ENCODE peak calls at places on chromosome 1, in four cellular contexts. One of them, this sample, is unnamed. For H3K27me3, the result is how much of the 10 kb centered on the place peaks cover.

GRCh38 chr1:47388548-47389238 is 27.4 kb upstream of the FOXE3 start:
- DNase-seq in upper lobe of left lung: no peak
- DNase-seq in ovary: no peak
- DNase-seq in PC-3: peak
- DNase-seq in this sample: no peak

GRCh38 chr1:43653339-43653738 is 3.4 kb downstream of the KDM4A start:
- DNase-seq in upper lobe of left lung: no peak
- DNase-seq in ovary: no peak
- DNase-seq in PC-3: peak
- DNase-seq in this sample: no peak

GRCh38 chr1:226355679-226356583 is 47.0 kb upstream of the LIN9 start:
- DNase-seq in upper lobe of left lung: no peak
- DNase-seq in ovary: no peak
- DNase-seq in PC-3: no peak
- DNase-seq in this sample: no peak

GRCh38 chr1:185112343-185112742 is 44.4 kb downstream of the TRMT1L start:
- DNase-seq in upper lobe of left lung: no peak
- DNase-seq in ovary: no peak
- DNase-seq in PC-3: peak
- DNase-seq in this sample: no peak

GRCh38 chr1:43367026-43367903 is 546 bp downstream of the ELOVL1 start:
- DNase-seq in upper lobe of left lung: peak
- DNase-seq in ovary: no peak
- DNase-seq in PC-3: peak
- DNase-seq in this sample: no peak

GRCh38 chr1:236044346-236044745 is 20.5 kb downstream of the NID1 start:
- DNase-seq in upper lobe of left lung: no peak
- DNase-seq in ovary: no peak
- DNase-seq in PC-3: no peak
- DNase-seq in this sample: no peak

GRCh38 chr1:164673584-164674214 is 114.7 kb downstream of the PBX1 start:
- DNase-seq in upper lobe of left lung: no peak
- DNase-seq in ovary: no peak
- DNase-seq in PC-3: peak
- DNase-seq in this sample: no peak

GRCh38 chr1:119225270-119225669 is 84.8 kb upstream of the WARS2 start:
- DNase-seq in upper lobe of left lung: no peak
- DNase-seq in ovary: no peak
- DNase-seq in PC-3: no peak
- DNase-seq in this sample: no peak

GRCh38 chr1:168771104-168771630 is 42.2 kb upstream of the DPT start:
- DNase-seq in upper lobe of left lung: no peak
- DNase-seq in ovary: no peak
- DNase-seq in PC-3: no peak
- DNase-seq in this sample: no peak

GRCh38 chr1:2384130-2384860 is 7.1 kb downstream of the MORN1 start:
- DNase-seq in upper lobe of left lung: no peak
- DNase-seq in ovary: peak
- DNase-seq in PC-3: no peak
- DNase-seq in this sample: no peak

GRCh38 chr1:9595156-9595967 is 6.7 kb downstream of the TMEM201 start:
- DNase-seq in upper lobe of left lung: peak
- DNase-seq in ovary: no peak
- DNase-seq in PC-3: no peak
- DNase-seq in this sample: no peak

GRCh38 chr1:150259758-150260669 is 2.4 kb downstream of the CA14 start:
- DNase-seq in upper lobe of left lung: no peak
- DNase-seq in ovary: peak
- DNase-seq in PC-3: peak
- DNase-seq in this sample: no peak

GRCh38 chr1:184604152-184604900 is 150.3 kb downstream of the EDEM3 start:
- DNase-seq in upper lobe of left lung: no peak
- DNase-seq in ovary: no peak
- DNase-seq in PC-3: no peak
- DNase-seq in this sample: no peak

GRCh38 chr1:101357444-101357986 is 120.7 kb downstream of the S1PR1 start:
- DNase-seq in upper lobe of left lung: no peak
- DNase-seq in ovary: peak
- DNase-seq in PC-3: peak
- DNase-seq in this sample: no peak

GRCh38 chr1:68270993-68271392 is 38.7 kb upstream of the WLS start:
- DNase-seq in upper lobe of left lung: no peak
- DNase-seq in ovary: no peak
- DNase-seq in PC-3: no peak
- DNase-seq in this sample: no peak

GRCh38 chr1:244095523-244095911 is 44.4 kb downstream of the ZBTB18 start:
- DNase-seq in upper lobe of left lung: no peak
- DNase-seq in ovary: no peak
- DNase-seq in PC-3: no peak
- DNase-seq in this sample: no peak
- TF ChIP-seq CTCF in upper lobe of left lung: no peak
- TF ChIP-seq CTCF in ovary: no peak
- TF ChIP-seq CTCF in PC-3: no peak
- TF ChIP-seq CTCF in this sample: no peak

GRCh38 chr1:156427858-156428257 is 58.8 kb downstream of the RHBG start:
- DNase-seq in upper lobe of left lung: no peak
- DNase-seq in ovary: no peak
- DNase-seq in PC-3: no peak
- DNase-seq in this sample: no peak
- H3K27me3 ChIP-seq in upper lobe of left lung: under half
- H3K27me3 ChIP-seq in ovary: under half
- H3K27me3 ChIP-seq in PC-3: half or more
- H3K27me3 ChIP-seq in this sample: under half

DNA sequence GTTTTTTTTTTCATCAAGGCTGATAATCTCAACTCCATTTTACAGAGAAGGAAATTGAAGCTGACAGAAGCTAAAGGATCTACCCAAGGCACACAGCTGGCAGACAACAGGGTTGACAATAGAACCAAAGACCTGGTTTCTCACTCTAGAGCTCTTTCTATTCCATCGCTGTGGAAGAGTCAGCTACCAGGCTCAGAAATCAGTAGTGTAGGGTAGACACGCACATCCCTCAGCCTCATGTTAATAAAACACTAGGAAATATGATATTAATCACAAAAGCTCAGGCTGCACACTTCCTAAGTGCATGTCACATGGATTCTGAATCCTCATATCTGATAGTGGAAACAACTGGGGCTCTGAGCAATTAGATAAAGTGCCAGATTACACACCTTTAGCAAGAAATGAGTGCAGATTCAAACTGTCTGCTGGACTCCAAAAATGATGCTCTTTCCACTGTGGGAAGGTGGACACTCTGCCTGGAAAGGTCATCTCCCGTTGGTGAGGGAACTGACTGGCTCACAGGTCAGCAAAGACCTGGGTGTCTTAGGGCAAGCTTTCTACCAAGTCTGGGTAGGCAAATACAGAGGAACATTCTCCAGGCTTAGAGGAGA is 139.1 kb downstream of the TGFBR3 start:
- DNase-seq in upper lobe of left lung: no peak
- DNase-seq in ovary: peak
- DNase-seq in PC-3: no peak
- DNase-seq in this sample: no peak
- H3K27ac ChIP-seq in upper lobe of left lung: peak
- H3K27ac ChIP-seq in ovary: peak
- H3K27ac ChIP-seq in PC-3: no peak
- H3K27ac ChIP-seq in this sample: no peak

GRCh38 chr1:243712890-243713425 is 137.1 kb downstream of the AKT3 start:
- DNase-seq in upper lobe of left lung: no peak
- DNase-seq in ovary: no peak
- DNase-seq in PC-3: peak
- DNase-seq in this sample: no peak
- TF ChIP-seq CTCF in upper lobe of left lung: no peak
- TF ChIP-seq CTCF in ovary: no peak
- TF ChIP-seq CTCF in PC-3: peak
- TF ChIP-seq CTCF in this sample: no peak

GRCh38 chr1:99005142-99005491 is 456 bp upstream of the PLPPR5 start:
- DNase-seq in upper lobe of left lung: no peak
- DNase-seq in ovary: no peak
- DNase-seq in PC-3: no peak
- DNase-seq in this sample: no peak
- H3K27me3 ChIP-seq in upper lobe of left lung: under half
- H3K27me3 ChIP-seq in ovary: under half
- H3K27me3 ChIP-seq in PC-3: under half
- H3K27me3 ChIP-seq in this sample: under half